ENCODE peak calls at places on chromosomes 7 and 10, in four cellular contexts. Z, O, J and U are unnamed samples.

GRCh38 chr10:71726673-71727428 is 7.3 kb upstream of the C10orf105 start:
- DNase-seq in J (no peak), Z (no peak), O (no peak), U (no peak)

GRCh38 chr10:89278034-89278535 is 23.8 kb upstream of the IFIT2 start:
- DNase-seq in J (no peak), O (no peak), Z (no peak), U (no peak)

GRCh38 chr10:11236234-11236633 is 218.6 kb downstream of the CELF2 start:
- DNase-seq in O (no peak), J (no peak), Z (no peak), U (no peak)

GRCh38 chr7:139644191-139644590 is 120.7 kb downstream of the CLEC2L start:
- DNase-seq in J (no peak), Z (no peak), O (no peak), U (no peak)

GRCh38 chr7:2510909-2511768 is 8.4 kb upstream of the LFNG start:
- DNase-seq in J (peak), O (no peak), Z (no peak), U (no peak)

GRCh38 chr7:47792521-47793121 is 155.6 kb downstream of the PKD1L1 start:
- DNase-seq in Z (no peak), J (no peak), O (no peak), U (no peak)

GRCh38 chr10:103787251-103787816 is 68.0 kb downstream of the SH3PXD2A start:
- DNase-seq in J (no peak), O (no peak), Z (no peak), U (no peak)

GRCh38 chr10:88932539-88933256 is 19.9 kb downstream of the ACTA2 start:
- DNase-seq in Z (no peak), J (no peak), O (peak), U (no peak)

GRCh38 chr10:43214956-43215561 is 51.8 kb downstream of the RASGEF1A start:
- DNase-seq in J (peak), Z (no peak), O (no peak), U (no peak)

GRCh38 chr7:64997164-64997908 is 6.5 kb upstream of the ZNF117 start:
- DNase-seq in Z (no peak), O (no peak), J (no peak), U (no peak)

GRCh38 chr10:33334839-33335549 is 527 bp upstream of the NRP1 start:
- DNase-seq in O (no peak), Z (no peak), J (peak), U (no peak)

GRCh38 chr7:135260470-135260869 is 26.8 kb downstream of the STRA8 start:
- DNase-seq in Z (no peak), J (no peak), O (no peak), U (no peak)

GRCh38 chr7:32459767-32460166 is 30.4 kb downstream of the LSM5 start:
- DNase-seq in Z (no peak), O (no peak), J (no peak), U (no peak)

GRCh38 chr7:155568961-155569360 is 22.6 kb upstream of the CNPY1 start:
- DNase-seq in O (no peak), J (peak), Z (no peak), U (no peak)

GRCh38 chr10:102919237-102919959 is 1.3 kb downstream of the CNNM2 start:
- DNase-seq in J (peak), Z (no peak), O (peak), U (no peak)